ENCODE peak calls at places on chromosomes 6 and 20, in seven cellular contexts. Z is heart right ventricle; R is IMR-90; W is HepG2; P is ovary; S is adrenal gland; E is CD8-positive, alpha-beta T cell. C is an unnamed sample.
A peak's percentile ranks its signal among the peaks of the same experiment; 100 is the strongest.

GRCh38 chr20:9609892-9610502 is 95.6 kb downstream of the LAMP5 start:
- DNase-seq in Z (peak; percentile 55), R (peak; percentile 71), W (peak; percentile 65), P (no peak), S (peak; percentile 63), E (peak; percentile 5), C (peak; percentile 61)

GRCh38 chr6:9699890-9700289 is 715.0 kb downstream of the TFAP2A start:
- DNase-seq in Z (no peak), R (no peak), W (no peak), P (no peak), S (no peak), E (no peak), C (peak; percentile 44)

GRCh38 chr6:12354499-12354898 is 64.3 kb downstream of the EDN1 start:
- DNase-seq in Z (no peak), R (peak; percentile 47), W (no peak), P (no peak), S (no peak), E (no peak), C (no peak)

GRCh38 chr20:56171087-56172012 is 77.2 kb upstream of the MC3R start:
- DNase-seq in Z (no peak), R (no peak), W (peak; percentile 41), P (no peak), S (peak; percentile 23), E (no peak), C (no peak)

GRCh38 chr6:134689676-134690447 is 260.0 kb downstream of the ALDH8A1 start:
- DNase-seq in Z (peak; percentile 50), R (no peak), W (no peak), P (no peak), S (no peak), E (no peak), C (no peak)

GRCh38 chr6:132401120-132401940 is at the start of gene MOXD1:
- DNase-seq in Z (peak; percentile 11), R (peak; percentile 37), W (no peak), P (no peak), S (peak; percentile 61), E (no peak), C (peak; percentile 20)

GRCh38 chr6:35140991-35141720 is at the start of gene TCP11:
- DNase-seq in Z (peak; percentile 15), R (no peak), W (no peak), P (peak; percentile 29), S (peak; percentile 29), E (peak; percentile 10), C (no peak)

GRCh38 chr6:73585566-73586415 is 65.0 kb upstream of the EEF1A1 start:
- DNase-seq in Z (peak; percentile 67), R (peak; percentile 85), W (peak; percentile 88), P (peak; percentile 16), S (peak; percentile 58), E (peak; percentile 26), C (no peak)

GRCh38 chr6:34583461-34583860 is 27.3 kb upstream of the SPDEF start:
- DNase-seq in Z (no peak), R (no peak), W (no peak), P (no peak), S (no peak), E (peak; percentile 10), C (peak; percentile 67)

GRCh38 chr6:38776515-38776914 is 61.4 kb downstream of the DNAH8 start:
- DNase-seq in Z (no peak), R (peak; percentile 25), W (no peak), P (no peak), S (no peak), E (no peak), C (no peak)

DNA sequence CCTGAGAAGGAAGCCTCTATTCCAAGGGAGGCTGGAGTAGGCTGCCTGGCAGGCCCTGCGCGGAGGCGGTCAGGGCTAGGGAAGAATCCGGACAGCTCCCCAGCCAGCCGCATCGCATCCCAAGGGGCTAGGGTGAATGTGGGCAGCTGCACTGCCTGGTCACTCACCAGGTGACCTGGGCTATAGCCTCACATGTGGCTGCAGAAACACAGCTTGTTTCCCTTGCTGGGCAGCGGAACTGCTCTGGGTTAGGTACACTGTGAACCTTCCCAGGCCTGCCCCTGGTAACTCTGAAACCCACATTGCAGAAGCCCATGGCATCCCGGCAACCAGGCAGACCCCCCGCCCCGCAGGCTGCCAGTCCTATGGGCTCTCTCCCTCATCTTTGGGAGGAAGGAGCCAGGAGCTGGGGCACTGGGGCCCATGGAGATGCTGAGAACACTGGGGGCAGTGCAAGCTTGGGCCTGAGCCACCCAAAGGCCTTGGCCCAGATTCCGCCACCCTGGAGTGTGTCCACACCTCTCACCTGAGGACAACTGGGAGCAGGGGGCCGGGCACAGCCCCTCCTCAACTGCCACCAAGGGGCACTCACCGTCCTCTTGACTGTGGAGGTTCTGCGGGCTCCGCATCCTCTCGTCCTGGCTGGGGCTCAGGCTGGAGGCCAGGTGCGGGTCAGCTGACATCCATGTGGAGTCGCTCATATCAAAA is 111.0 kb downstream of the NOL4L start:
- DNase-seq in Z (no peak), R (no peak), W (peak; percentile 43), P (peak; percentile 58), S (no peak), E (no peak), C (no peak)
- H3K4me3 ChIP-seq in Z (peak overlapping the region; percentile 54), R (peak overlapping the region; percentile 29), W (peak overlapping the region; percentile 51), P (peak overlapping the region; percentile 30), S (peak overlapping the region; percentile 0), E (no peak overlapping the region), C (no peak overlapping the region)

GRCh38 chr6:112118034-112118433 is 30.6 kb downstream of the FAM229B start:
- DNase-seq in Z (no peak), R (peak; percentile 5), W (no peak), P (no peak), S (no peak), E (no peak), C (no peak)

GRCh38 chr6:112116215-112116614 is 28.8 kb downstream of the FAM229B start:
- DNase-seq in Z (no peak), R (no peak), W (peak; percentile 16), P (no peak), S (no peak), E (no peak), C (no peak)

GRCh38 chr6:112113918-112114317 is 26.5 kb downstream of the FAM229B start:
- DNase-seq in Z (no peak), R (no peak), W (no peak), P (no peak), S (no peak), E (no peak), C (no peak)

GRCh38 chr6:112114577-112115223 is 27.3 kb downstream of the FAM229B start:
- DNase-seq in Z (no peak), R (no peak), W (no peak), P (no peak), S (no peak), E (no peak), C (no peak)

DNA sequence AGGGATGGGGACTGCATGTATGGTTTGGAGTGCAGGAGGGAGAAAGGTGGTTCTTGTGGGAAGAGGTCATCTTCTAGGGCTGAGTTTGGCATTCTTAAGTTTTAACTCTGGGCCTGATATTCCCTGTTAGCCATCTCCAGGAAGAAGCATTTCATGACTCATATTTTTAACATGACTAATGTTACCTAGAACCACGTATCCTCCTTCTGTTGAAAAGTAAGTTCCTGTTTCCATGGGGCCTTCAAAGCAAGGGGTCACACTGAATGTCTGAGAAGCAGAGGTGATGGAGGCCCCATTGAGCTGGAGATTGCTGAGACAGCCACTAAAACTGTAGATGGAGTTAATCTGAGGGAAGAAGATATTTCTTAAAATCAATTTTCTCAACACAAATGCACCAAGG is 30.2 kb downstream of the FAM229B start:
- DNase-seq in Z (no peak), R (peak; percentile 62), W (no peak), P (no peak), S (no peak), E (no peak), C (no peak)
- H3K36me3 ChIP-seq in Z (peaks cover 100% of the 10 kb centered on the region), R (peaks cover 61% of the 10 kb centered on the region), W (no peaks in the 10 kb centered on the region), P (no peaks in the 10 kb centered on the region), S (no peaks in the 10 kb centered on the region), E (no peaks in the 10 kb centered on the region), C (no peaks in the 10 kb centered on the region)

DNA sequence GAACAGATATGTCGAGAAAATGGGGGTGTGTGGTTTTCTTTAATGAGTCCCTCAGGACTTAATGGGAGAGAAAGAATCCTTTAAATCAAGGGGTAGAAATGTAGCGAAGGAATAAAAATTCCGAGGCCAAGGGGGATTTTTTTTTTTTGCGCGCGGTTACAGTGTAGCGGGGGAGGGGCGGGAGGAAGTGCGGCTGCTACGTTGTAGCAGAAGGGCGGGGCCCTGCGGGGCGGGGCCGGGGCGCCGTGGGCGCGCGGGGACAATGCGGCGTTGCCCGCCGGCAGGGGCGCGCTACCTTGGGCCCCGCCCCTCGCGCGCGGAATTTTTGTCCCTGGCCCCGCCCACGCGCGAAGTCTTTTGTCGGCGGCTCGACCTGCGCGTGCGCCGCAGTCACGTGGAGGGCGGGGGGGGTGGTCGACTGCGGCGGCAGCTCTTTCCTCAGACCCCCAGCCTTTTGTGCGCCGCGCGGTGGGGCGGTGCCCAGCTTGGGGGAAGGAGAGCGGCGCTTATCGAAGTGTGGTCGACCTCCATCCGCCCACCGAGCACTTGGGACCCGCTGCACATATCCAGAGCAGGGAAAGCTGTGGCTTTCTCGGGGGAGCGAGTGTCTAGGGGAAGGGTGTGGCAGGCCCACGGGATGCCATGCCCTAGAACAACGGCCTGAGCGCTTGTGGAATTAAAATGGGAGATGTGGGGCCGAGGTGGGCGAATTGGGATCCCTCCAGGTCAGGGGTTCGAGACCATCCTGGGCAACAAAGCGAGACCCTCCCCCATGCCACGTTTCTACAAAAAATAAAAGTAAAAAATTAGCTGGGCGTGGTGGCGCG is 1.3 kb downstream of the TUBB start:
- DNase-seq in Z (peak; percentile 93), R (peak; percentile 87), W (peak; percentile 80), P (peak; percentile 91), S (peak; percentile 94), E (peak; percentile 98), C (peak; percentile 97)
- TF ChIP-seq CTCF in Z (peak; percentile 76), R (peak; percentile 54), W (peak; percentile 61), P (peak; percentile 77), S (peak; percentile 50), E (peak; percentile 36), C (peak; percentile 50)

GRCh38 chr20:5181492-5181891 is 54.7 kb downstream of the CDS2 start:
- DNase-seq in Z (no peak), R (no peak), W (no peak), P (no peak), S (no peak), E (no peak), C (no peak)

GRCh38 chr20:5182615-5183254 is 55.9 kb downstream of the CDS2 start:
- DNase-seq in Z (no peak), R (no peak), W (no peak), P (no peak), S (no peak), E (no peak), C (no peak)

GRCh38 chr20:5181955-5182354 is 55.1 kb downstream of the CDS2 start:
- DNase-seq in Z (no peak), R (peak; percentile 80), W (no peak), P (no peak), S (no peak), E (no peak), C (no peak)

GRCh38 chr20:5180421-5180820 is 53.6 kb downstream of the CDS2 start:
- DNase-seq in Z (no peak), R (no peak), W (no peak), P (no peak), S (no peak), E (no peak), C (no peak)

DNA sequence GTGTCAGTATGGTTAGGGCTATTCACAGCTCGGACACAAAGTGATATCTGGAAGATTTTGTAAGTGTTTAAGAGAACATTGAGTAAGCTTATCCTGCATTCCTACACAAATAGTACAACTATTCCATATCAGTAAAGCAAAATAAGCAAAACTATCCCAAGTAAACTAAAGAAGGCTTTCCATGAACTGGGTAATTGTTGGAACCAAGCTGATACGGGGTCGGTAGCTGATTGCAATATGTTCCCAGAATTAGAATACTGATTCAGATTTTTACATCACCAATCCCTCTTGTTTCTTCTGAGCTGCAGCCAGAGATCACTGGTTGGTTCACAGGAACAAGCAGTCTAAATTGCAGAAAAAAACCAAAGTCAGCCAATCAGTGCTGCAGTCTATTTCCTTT is 54.1 kb downstream of the CDS2 start:
- DNase-seq in Z (no peak), R (peak; percentile 69), W (no peak), P (no peak), S (no peak), E (no peak), C (no peak)
- H3K4me3 ChIP-seq in Z (no peak overlapping the region), R (peak overlapping the region; percentile 8), W (no peak overlapping the region), P (no peak overlapping the region), S (no peak overlapping the region), E (no peak overlapping the region), C (no peak overlapping the region)